ENCODE peak calls at places on chromosomes 1 and 21, in four cellular contexts. M, S, Q and Y are unnamed samples.

GRCh38 chr21:39461419-39461818 is 9.6 kb downstream of the SH3BGR start:
- DNase-seq in Q (peak; percentile 80), S (no peak), M (no peak), Y (no peak)

GRCh38 chr1:226637147-226637935 is 88.8 kb downstream of the STUM start:
- DNase-seq in Q (no peak), S (peak; percentile 72), M (no peak), Y (no peak)

GRCh38 chr1:236868625-236869467 is 73.8 kb downstream of the MTR start:
- DNase-seq in M (peak; percentile 29), S (no peak), Q (peak; percentile 72), Y (peak; percentile 49)

GRCh38 chr1:241947355-241947754 is 10.2 kb upstream of the BECN2 start:
- DNase-seq in M (no peak), S (no peak), Q (no peak), Y (peak; percentile 60)

GRCh38 chr21:36744560-36745231 is 45.8 kb downstream of the SIM2 start:
- DNase-seq in Q (no peak), S (no peak), M (no peak), Y (no peak)

GRCh38 chr1:205484985-205485967 is 19.2 kb upstream of the CDK18 start:
- DNase-seq in Q (peak; percentile 89), M (peak; percentile 73), S (peak; percentile 70), Y (peak; percentile 77)

GRCh38 chr1:219537182-219537581 is 75.7 kb downstream of the ZC3H11B start:
- DNase-seq in Q (no peak), M (no peak), S (no peak), Y (no peak)

GRCh38 chr1:17315542-17316130 is 7.6 kb downstream of the PADI4 start:
- DNase-seq in M (no peak), Q (no peak), S (peak; percentile 46), Y (no peak)

GRCh38 chr1:245173446-245174178 is 18.8 kb downstream of the KIF26B start:
- DNase-seq in S (no peak), Q (no peak), M (no peak), Y (no peak)

GRCh38 chr21:25791321-25791720 is 56.5 kb downstream of the GABPA start:
- DNase-seq in Q (no peak), M (no peak), S (no peak), Y (no peak)

GRCh38 chr1:77253211-77253610 is 28.6 kb upstream of the AK5 start:
- DNase-seq in S (no peak), M (no peak), Q (no peak), Y (no peak)

GRCh38 chr1:34369701-34370455 is 193.2 kb downstream of the C1orf94 start:
- DNase-seq in S (no peak), M (no peak), Q (no peak), Y (no peak)

GRCh38 chr1:110196917-110197782 is 13.0 kb upstream of the KCNC4 start:
- DNase-seq in Q (peak; percentile 76), M (peak; percentile 47), S (no peak), Y (peak; percentile 26)

GRCh38 chr1:230661976-230662375 is 19.7 kb downstream of the COG2 start:
- DNase-seq in M (no peak), S (no peak), Q (no peak), Y (no peak)

GRCh38 chr1:235873045-235873444 is 6.3 kb upstream of the LYST start:
- DNase-seq in Q (no peak), M (peak; percentile 45), S (no peak), Y (no peak)

GRCh38 chr21:25220954-25221353 is 386.3 kb downstream of the MRPL39 start:
- DNase-seq in Q (no peak), M (no peak), S (no peak), Y (no peak)